ENCODE peak calls at places on chromosomes 12 and 14, in four cellular contexts. X, S, E and G are unnamed samples.

GRCh38 chr12:104635944-104636343 is 179.2 kb downstream of the CHST11 start:
- DNase-seq in S (no peak), E (no peak), X (no peak), G (no peak)

GRCh38 chr12:52390739-52391617 is 5.5 kb upstream of the KRT84 start:
- DNase-seq in S (peak), X (peak), E (peak), G (peak)

GRCh38 chr12:71162832-71163711 is 5.3 kb upstream of the TSPAN8 start:
- DNase-seq in X (no peak), S (no peak), E (no peak), G (no peak)

GRCh38 chr12:98084950-98085349 is 430.4 kb upstream of the TMPO start:
- DNase-seq in E (no peak), S (no peak), X (no peak), G (peak)

GRCh38 chr12:13573698-13574321 is 377.3 kb downstream of the EMP1 start:
- DNase-seq in E (peak), X (no peak), S (no peak), G (no peak)

GRCh38 chr12:95615735-95616134 is 64.5 kb upstream of the USP44 start:
- DNase-seq in S (no peak), X (no peak), E (peak), G (no peak)

GRCh38 chr14:39268393-39268792 is 34.7 kb downstream of the MIA2 start:
- DNase-seq in S (no peak), X (no peak), E (peak), G (no peak)

GRCh38 chr12:31218203-31219025 is 107.5 kb downstream of the SINHCAF start:
- DNase-seq in E (no peak), X (no peak), S (no peak), G (no peak)

GRCh38 chr12:101927999-101928398 is 50.6 kb downstream of the DRAM1 start:
- DNase-seq in E (no peak), X (no peak), S (no peak), G (no peak)

GRCh38 chr12:3305904-3306619 is 184.9 kb upstream of the PRMT8 start:
- DNase-seq in X (no peak), S (no peak), E (no peak), G (no peak)

GRCh38 chr12:46464863-46465262 is 92.3 kb upstream of the SLC38A2 start:
- DNase-seq in S (no peak), E (no peak), X (no peak), G (no peak)

GRCh38 chr12:14858513-14858912 is 15.2 kb upstream of the ART4 start:
- DNase-seq in S (no peak), X (no peak), E (no peak), G (no peak)

GRCh38 chr12:14854586-14855163 is 11.3 kb upstream of the ART4 start:
- DNase-seq in E (peak), S (no peak), X (no peak), G (no peak)

DNA sequence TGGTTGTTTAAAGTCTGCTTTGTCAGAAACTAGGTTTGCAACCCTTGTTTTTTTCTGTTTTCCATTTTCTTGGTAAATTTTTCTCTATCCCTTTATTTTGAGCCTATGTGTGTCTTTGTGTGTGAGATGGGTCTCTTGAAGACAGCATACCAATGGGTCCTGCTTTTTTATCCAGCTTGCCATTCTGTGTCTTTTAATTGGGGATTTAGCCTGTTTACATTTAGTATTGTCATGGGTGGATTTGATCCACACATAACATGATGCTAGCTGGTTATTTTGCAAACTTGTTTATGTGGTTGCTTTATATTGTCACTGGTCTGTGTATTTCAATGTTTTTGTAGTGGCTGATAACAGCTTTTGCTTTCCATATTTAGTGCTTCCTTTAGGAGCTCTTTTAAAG is 17.2 kb upstream of the ART4 start:
- DNase-seq in E (no peak), S (no peak), X (no peak), G (no peak)
- TF ChIP-seq CTCF in E (no peak), S (no peak), X (no peak), G (no peak)

GRCh38 chr12:5442251-5443006 is 10.5 kb downstream of the NTF3 start:
- DNase-seq in E (peak), S (no peak), X (peak), G (no peak)
- TF ChIP-seq CTCF in E (peak), S (peak), X (peak), G (no peak)

GRCh38 chr14:76647699-76648298 is 113.5 kb upstream of the VASH1 start:
- DNase-seq in S (no peak), E (peak), X (peak), G (peak)
- TF ChIP-seq CTCF in S (peak), E (peak), X (peak), G (peak)

GRCh38 chr12:67426067-67426466 is 156.9 kb downstream of the CAND1 start:
- DNase-seq in X (no peak), E (peak), S (no peak), G (no peak)

GRCh38 chr12:67425394-67425793 is 156.2 kb downstream of the CAND1 start:
- DNase-seq in S (no peak), X (no peak), E (no peak), G (no peak)

GRCh38 chr12:67427336-67427735 is 158.2 kb downstream of the CAND1 start:
- DNase-seq in X (no peak), E (no peak), S (no peak), G (no peak)

GRCh38 chr12:67430708-67431335 is 161.7 kb downstream of the CAND1 start:
- DNase-seq in E (peak), X (no peak), S (no peak), G (no peak)

GRCh38 chr12:67428431-67428830 is 159.3 kb downstream of the CAND1 start:
- DNase-seq in S (no peak), E (no peak), X (no peak), G (no peak)
- TF ChIP-seq CTCF in S (no peak), E (no peak), X (no peak), G (no peak)

GRCh38 chr12:111488271-111488670 is 82.5 kb downstream of the SH2B3 start:
- DNase-seq in S (no peak), X (no peak), E (peak), G (no peak)

DNA sequence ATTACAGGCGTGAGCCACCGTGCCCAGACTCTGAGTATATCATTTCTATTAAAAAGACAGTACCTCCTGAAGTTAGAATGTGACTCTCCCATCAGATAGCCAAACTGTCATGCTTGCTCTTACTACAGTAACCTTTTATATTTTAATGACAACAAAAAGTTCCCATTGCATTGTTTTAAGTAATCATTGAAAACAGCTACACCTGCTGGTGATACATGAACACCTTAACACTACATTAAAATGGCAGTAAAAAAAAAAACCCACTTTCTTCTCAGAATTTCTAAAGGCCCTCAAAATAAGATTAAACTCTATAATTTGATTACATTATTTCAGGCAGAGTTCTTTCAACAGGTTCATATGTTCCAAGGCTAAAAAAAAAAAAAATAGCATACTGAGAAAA is 76.7 kb downstream of the SH2B3 start:
- DNase-seq in S (no peak), X (no peak), E (no peak), G (no peak)
- TF ChIP-seq CTCF in S (peak), X (peak), E (no peak), G (peak)